ENCODE peak calls at places on chromosomes 4 and X, in eight cellular contexts. D, O, Z, W, C, K, Q and B are unnamed samples.

GRCh38 chr4:5544762-5545161 is 163.6 kb downstream of the EVC2 start:
- DNase-seq in D (no peak), O (no peak), Z (no peak), W (no peak), C (no peak), K (no peak), Q (no peak), B (no peak)

GRCh38 chr4:23934915-23935314 is 45.1 kb upstream of the PPARGC1A start:
- DNase-seq in D (no peak), O (no peak), Z (no peak), W (peak; percentile 83), C (peak; percentile 77), K (no peak), Q (peak; percentile 76), B (no peak)

GRCh38 chr4:110005461-110006056 is 92.9 kb downstream of the EGF start:
- DNase-seq in D (peak; percentile 33), O (no peak), Z (peak; percentile 15), W (no peak), C (peak; percentile 45), K (no peak), Q (no peak), B (no peak)

GRCh38 chr4:107060388-107060787 is 24.3 kb upstream of the DKK2 start:
- DNase-seq in D (no peak), O (no peak), Z (no peak), W (no peak), C (no peak), K (no peak), Q (no peak), B (no peak)

GRCh38 chr4:113783289-113783688 is 21.8 kb upstream of the CAMK2D start:
- DNase-seq in D (no peak), O (no peak), Z (no peak), W (no peak), C (no peak), K (no peak), Q (no peak), B (no peak)

GRCh38 chrX:96182366-96182765 is 502.3 kb upstream of the DIAPH2 start:
- DNase-seq in D (no peak), O (no peak), Z (no peak), W (peak; percentile 51), C (no peak), K (no peak), Q (no peak), B (no peak)

GRCh38 chrX:6227445-6227820 is 1.2 kb downstream of the NLGN4X start:
- DNase-seq in D (no peak), O (peak; percentile 12), Z (no peak), W (no peak), C (no peak), K (no peak), Q (no peak), B (no peak)

GRCh38 chr4:145618210-145618911 is 824 bp upstream of the MMAA start:
- DNase-seq in D (no peak), O (no peak), Z (no peak), W (no peak), C (no peak), K (peak; percentile 36), Q (peak; percentile 13), B (no peak)

GRCh38 chrX:8730812-8731578 is 942 bp downstream of the ANOS1 start:
- DNase-seq in D (no peak), O (no peak), Z (no peak), W (no peak), C (no peak), K (no peak), Q (no peak), B (no peak)